ENCODE peak calls at places on chromosomes 12 and 14, in four cellular contexts. K is WTC11, O is HepG2, W is K562. B is an unnamed sample.

GRCh38 chr12:52082988-52083637 is 3.6 kb downstream of the SMIM41 start:
- DNase-seq in K (peak), O (peak), W (peak), B (peak)

GRCh38 chr14:96484391-96484790 is 17.8 kb upstream of the PAPOLA start:
- DNase-seq in K (no peak), O (no peak), W (no peak), B (no peak)

GRCh38 chr12:48817957-48818830 is at the start of gene CACNB3:
- DNase-seq in K (peak), O (no peak), W (peak), B (peak)

GRCh38 chr12:92615703-92616102 is 87.1 kb upstream of the PLEKHG7 start:
- DNase-seq in K (no peak), O (no peak), W (no peak), B (no peak)

GRCh38 chr12:56688846-56689113 is 696 bp upstream of the PTGES3 start:
- DNase-seq in K (no peak), O (no peak), W (no peak), B (no peak)

GRCh38 chr14:76077340-76077739 is 74.4 kb upstream of the GPATCH2L start:
- DNase-seq in K (no peak), O (no peak), W (no peak), B (no peak)

GRCh38 chr12:6084969-6085450 is 39.5 kb downstream of the VWF start:
- DNase-seq in K (no peak), O (no peak), W (no peak), B (no peak)

GRCh38 chr14:85443001-85443400 is 86.9 kb upstream of the FLRT2 start:
- DNase-seq in K (no peak), O (no peak), W (no peak), B (no peak)

GRCh38 chr12:46342562-46343033 is 30.0 kb downstream of the SLC38A2 start:
- DNase-seq in K (peak), O (peak), W (peak), B (peak)

GRCh38 chr14:30921788-30922187 is 47.4 kb downstream of the COCH start:
- DNase-seq in K (no peak), O (no peak), W (no peak), B (no peak)

GRCh38 chr12:95857799-95858198 is 953 bp upstream of the SNRPF start:
- DNase-seq in K (no peak), O (no peak), W (no peak), B (no peak)

GRCh38 chr14:80988742-80989429 is 33.5 kb downstream of the TSHR start:
- DNase-seq in K (no peak), O (no peak), W (no peak), B (no peak)

GRCh38 chr14:74953686-74954085 is 1.7 kb downstream of the PGF start:
- DNase-seq in K (no peak), O (no peak), W (no peak), B (no peak)

GRCh38 chr14:54815531-54815930 is 87.1 kb downstream of the GCH1 start:
- DNase-seq in K (no peak), O (no peak), W (no peak), B (no peak)

GRCh38 chr12:98736352-98737326 is 91.5 kb downstream of the APAF1 start:
- DNase-seq in K (peak), O (peak), W (peak), B (no peak)

GRCh38 chr12:130665753-130666152 is 50.3 kb downstream of the RIMBP2 start:
- DNase-seq in K (no peak), O (no peak), W (no peak), B (no peak)

GRCh38 chr12:78121969-78122610 is 291.4 kb downstream of the NAV3 start:
- DNase-seq in K (no peak), O (no peak), W (no peak), B (no peak)

DNA sequence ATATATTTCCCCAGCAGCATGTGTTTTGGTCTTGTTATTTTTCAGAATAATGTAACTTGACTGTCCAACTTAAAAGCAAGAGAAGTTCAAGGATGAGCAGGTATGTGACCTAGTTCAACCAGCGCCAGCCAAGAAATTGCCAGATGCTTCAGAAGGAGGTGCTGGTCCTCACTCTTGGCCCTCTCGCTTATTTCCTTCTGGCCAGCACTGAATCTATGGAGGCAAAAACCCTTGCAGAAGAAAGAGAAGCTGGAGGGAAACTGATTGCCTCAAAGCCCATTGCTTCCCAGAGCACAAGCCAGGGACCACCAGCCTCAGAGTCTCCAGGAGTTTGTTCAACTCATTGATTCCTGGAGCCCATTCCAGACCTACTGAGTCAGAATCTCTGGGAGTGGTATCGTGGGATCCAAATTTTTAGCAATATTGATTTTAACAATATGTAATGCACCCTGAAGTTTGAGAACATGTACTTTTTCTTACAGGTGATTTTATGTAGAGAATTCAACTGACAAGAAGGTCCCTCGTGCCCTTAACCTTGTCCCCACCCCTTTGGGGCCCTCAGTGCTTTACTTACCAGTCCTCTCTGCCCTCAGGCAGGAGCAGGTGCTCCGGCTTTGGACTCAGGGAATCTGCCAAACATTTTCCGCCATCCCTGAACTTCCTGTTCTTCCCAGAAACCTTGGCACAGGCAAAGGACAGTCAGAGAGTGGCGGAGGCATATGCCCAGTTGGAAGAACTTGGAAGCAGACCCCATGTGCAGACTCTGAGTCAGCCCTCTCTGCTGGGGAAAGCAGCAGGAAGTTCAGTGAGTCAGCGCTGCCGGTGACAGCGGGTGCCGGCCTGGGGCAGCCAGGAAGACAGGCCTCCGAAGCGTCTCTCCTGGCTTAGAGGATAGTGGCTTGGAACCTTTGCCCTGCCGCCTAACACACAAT is 10.3 kb downstream of the BEST3 start:
- DNase-seq in K (peak), O (peak), W (peak), B (peak)
- TF ChIP-seq ELF4 in K (no peak), O (no peak), W (no peak), B (no peak)

DNA sequence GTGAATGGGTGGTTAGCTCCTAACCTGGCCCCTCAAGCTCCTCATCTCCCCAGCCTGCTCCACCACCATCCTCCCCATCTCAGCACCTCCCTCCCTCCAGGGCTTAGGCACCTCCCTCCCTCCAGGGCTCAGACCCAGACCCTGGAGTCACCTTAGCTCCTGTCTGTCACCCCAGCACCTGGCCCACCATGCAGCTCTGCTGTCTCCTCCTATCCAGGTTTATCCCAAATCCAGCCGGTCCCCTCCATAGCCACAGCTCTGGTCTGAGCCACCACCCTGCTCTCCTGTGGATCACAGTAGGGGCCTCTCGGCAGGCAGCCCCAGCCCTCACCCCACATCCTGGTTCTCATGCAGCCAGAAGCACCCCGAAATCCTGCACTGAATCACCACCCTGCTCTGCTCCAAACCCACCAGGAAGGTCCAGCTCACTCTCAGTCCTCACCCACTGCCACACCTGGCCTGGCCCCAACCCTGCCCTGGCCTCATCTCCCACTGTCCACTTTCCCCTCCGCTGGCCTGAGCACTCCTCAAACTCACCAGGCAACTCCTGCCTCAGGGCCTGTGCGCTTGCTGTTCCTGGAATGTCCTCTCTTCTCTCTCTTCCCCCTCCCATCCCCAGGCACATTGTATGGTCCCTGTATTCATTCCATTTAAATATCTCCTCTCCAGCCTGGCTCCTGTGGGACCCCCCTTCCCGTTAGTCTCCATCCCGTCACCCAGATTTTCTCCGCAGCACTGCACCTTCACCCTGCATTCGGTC is 62.6 kb downstream of the DIO3 start:
- DNase-seq in K (no peak), O (no peak), W (no peak), B (no peak)
- TF ChIP-seq ELF4 in K (no peak), O (no peak), W (no peak), B (no peak)

DNA sequence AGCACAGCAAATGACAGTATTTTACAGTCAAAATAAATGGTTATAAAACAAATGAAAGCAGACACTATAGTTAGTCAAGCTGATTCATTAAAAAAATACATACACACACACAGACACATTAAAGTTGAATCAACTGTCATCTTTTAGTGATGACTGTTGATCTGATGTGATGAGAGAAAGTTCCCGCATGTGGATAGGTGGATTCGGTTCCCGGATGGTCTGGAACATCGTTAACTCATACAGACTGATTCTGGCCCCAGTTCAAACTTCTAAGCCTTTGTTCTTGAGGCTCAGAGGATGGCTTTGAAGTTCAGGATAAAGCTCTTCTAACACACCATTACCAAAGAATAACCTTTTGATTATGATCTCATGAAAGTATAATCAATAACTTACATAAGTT is 27.5 kb downstream of the WIF1 start:
- DNase-seq in K (no peak), O (no peak), W (no peak), B (no peak)
- TF ChIP-seq ELF4 in K (no peak), O (no peak), W (no peak), B (no peak)

GRCh38 chr14:39488600-39488999 is 56.4 kb upstream of the FBXO33 start:
- DNase-seq in K (peak), O (no peak), W (no peak), B (no peak)
- TF ChIP-seq ELF4 in K (no peak), O (no peak), W (no peak), B (no peak)

GRCh38 chr12:4307593-4308333 is 13.2 kb upstream of the TIGAR start:
- DNase-seq in K (peak), O (peak), W (peak), B (peak)
- TF ChIP-seq ELF4 in K (no peak), O (no peak), W (no peak), B (no peak)

GRCh38 chr12:19938031-19938430 is 430.3 kb upstream of the PDE3A start:
- DNase-seq in K (no peak), O (no peak), W (no peak), B (no peak)
- TF ChIP-seq ELF4 in K (no peak), O (no peak), W (no peak), B (no peak)

B was measured in HEK293T.